ENCODE peak calls at places on chromosomes 4 and X, in seven cellular contexts. W is activated T-cell treated with anti-CD3 and anti-CD28 coated beads for 48 hours, O is NCI-H1694 treated with DMSO at 0.1 percent for 48 hours, C is GM12878, R is HEK293T, F is T1000, P is GM04504. H is an unnamed sample.

GRCh38 chr4:6461301-6462165 is 10.9 kb downstream of the PPP2R2C start:
- DNase-seq in F (no peak), O (no peak), W (no peak), P (no peak), C (no peak), R (no peak), H (no peak)

GRCh38 chrX:26918633-26919032 is 544.5 kb downstream of the PPP4R3C start:
- DNase-seq in F (no peak), P (no peak), O (peak; percentile 23), W (no peak), R (peak; percentile 46), C (no peak), H (no peak)

GRCh38 chr4:157043131-157043530 is 32.8 kb upstream of the GLRB start:
- DNase-seq in R (peak; percentile 10), F (no peak), P (no peak), W (no peak), O (no peak), C (no peak), H (no peak)

GRCh38 chr4:68617003-68617698 is 41.0 kb upstream of the UGT2B17 start:
- DNase-seq in P (no peak), F (no peak), R (no peak), C (no peak), O (no peak), W (no peak), H (no peak)

GRCh38 chr4:159018062-159018629 is 84.7 kb upstream of the RAPGEF2 start:
- DNase-seq in O (no peak), P (no peak), F (no peak), C (peak; percentile 76), W (no peak), R (no peak), H (peak; percentile 43)

GRCh38 chr4:80989921-80990544 is 40.5 kb upstream of the BMP3 start:
- DNase-seq in O (peak; percentile 30), R (peak; percentile 33), C (peak; percentile 26), P (peak; percentile 35), F (peak; percentile 2), W (no peak), H (peak; percentile 31)

GRCh38 chr4:102580463-102580842 is 79.3 kb downstream of the NFKB1 start:
- DNase-seq in R (no peak), F (no peak), P (no peak), W (no peak), C (no peak), O (no peak), H (no peak)

GRCh38 chrX:124805486-124805885 is 459.1 kb downstream of the SH2D1A start:
- DNase-seq in R (no peak), F (no peak), W (no peak), O (no peak), P (no peak), C (no peak), H (no peak)

GRCh38 chr4:181897935-181898334 is 345.3 kb upstream of the TENM3 start:
- DNase-seq in F (no peak), R (no peak), O (no peak), P (no peak), W (no peak), C (no peak), H (no peak)

GRCh38 chrX:129716507-129716906 is 22.3 kb upstream of the XPNPEP2 start:
- DNase-seq in C (no peak), P (no peak), O (no peak), R (no peak), W (no peak), F (no peak), H (no peak)

GRCh38 chr4:119152741-119153140 is 17.1 kb downstream of the MYOZ2 start:
- DNase-seq in P (peak; percentile 36), F (no peak), R (no peak), W (no peak), C (no peak), O (no peak), H (no peak)

GRCh38 chr4:184400891-184401290 is 73.5 kb downstream of the IRF2 start:
- DNase-seq in C (no peak), R (no peak), O (no peak), F (no peak), W (no peak), P (no peak), H (no peak)

GRCh38 chr4:123497328-123497727 is 100.7 kb downstream of the SPRY1 start:
- DNase-seq in F (no peak), O (no peak), R (no peak), C (no peak), P (no peak), W (no peak), H (no peak)

GRCh38 chrX:103101280-103102042 is 8.5 kb upstream of the NXF3 start:
- DNase-seq in R (no peak), C (no peak), O (no peak), W (no peak), F (no peak), P (no peak), H (no peak)

GRCh38 chr4:13441506-13441905 is 42.6 kb downstream of the RAB28 start:
- DNase-seq in P (no peak), R (no peak), O (no peak), F (no peak), W (no peak), C (no peak), H (no peak)